ENCODE peak calls at places on chromosomes 5 and 9, in four cellular contexts. Y, K, W and F are unnamed samples.

GRCh38 chr5:109694451-109694891 is 4.7 kb downstream of the MAN2A1 start:
- DNase-seq in Y (no peak), K (no peak), W (peak), F (no peak)

GRCh38 chr5:100900142-100900795 is 2.8 kb downstream of the ST8SIA4 start:
- DNase-seq in Y (no peak), K (peak), W (peak), F (no peak)

GRCh38 chr9:121274851-121275250 is 6.9 kb downstream of the GSN start:
- DNase-seq in Y (no peak), K (no peak), W (no peak), F (no peak)

GRCh38 chr5:146073239-146073900 is 32.0 kb downstream of the PLAC8L1 start:
- DNase-seq in Y (no peak), K (no peak), W (peak), F (no peak)

GRCh38 chr5:39224196-39224754 is 4.9 kb upstream of the FYB1 start:
- DNase-seq in Y (no peak), K (no peak), W (peak), F (no peak)

GRCh38 chr9:135040892-135041291 is 46.6 kb upstream of the OLFM1 start:
- DNase-seq in Y (no peak), K (no peak), W (no peak), F (no peak)

GRCh38 chr5:163350083-163350482 is 87.3 kb upstream of the CCNG1 start:
- DNase-seq in Y (no peak), K (no peak), W (no peak), F (no peak)

GRCh38 chr5:62314431-62314830 is 8.4 kb downstream of the KIF2A start:
- DNase-seq in Y (no peak), K (no peak), W (no peak), F (no peak)

GRCh38 chr5:2995035-2995434 is 243.6 kb upstream of the IRX2 start:
- DNase-seq in Y (no peak), K (no peak), W (no peak), F (no peak)

GRCh38 chr5:34743878-34744277 is 87.8 kb downstream of the RAI14 start:
- DNase-seq in Y (no peak), K (no peak), W (no peak), F (peak)

GRCh38 chr9:136255896-136256890 is 10.6 kb upstream of the QSOX2 start:
- DNase-seq in Y (no peak), K (no peak), W (peak), F (no peak)

GRCh38 chr5:36530249-36530648 is 76.2 kb upstream of the SLC1A3 start:
- DNase-seq in Y (no peak), K (no peak), W (peak), F (no peak)

GRCh38 chr9:134606951-134607733 is 34.5 kb upstream of the COL5A1 start:
- DNase-seq in Y (no peak), K (peak), W (peak), F (no peak)

GRCh38 chr5:179699640-179700298 is 1.0 kb downstream of the CANX start:
- DNase-seq in Y (no peak), K (no peak), W (peak), F (no peak)

GRCh38 chr5:99169309-99169708 is 240.5 kb upstream of the CHD1 start:
- DNase-seq in Y (no peak), K (no peak), W (peak), F (no peak)

GRCh38 chr9:126536836-126537465 is 76.8 kb upstream of the LMX1B start:
- DNase-seq in Y (no peak), K (no peak), W (no peak), F (no peak)

GRCh38 chr5:179212870-179213269 is 132.4 kb downstream of the ADAMTS2 start:
- DNase-seq in Y (no peak), K (no peak), W (no peak), F (no peak)

GRCh38 chr5:168104811-168105481 is 186.5 kb upstream of the WWC1 start:
- DNase-seq in Y (no peak), K (peak), W (peak), F (no peak)

GRCh38 chr9:69671291-69671903 is 774 bp downstream of the APBA1 start:
- DNase-seq in Y (no peak), K (no peak), W (no peak), F (no peak)

GRCh38 chr5:16754621-16755020 is 137.8 kb upstream of the RETREG1 start:
- DNase-seq in Y (no peak), K (no peak), W (peak), F (peak)

GRCh38 chr5:67537439-67538342 is 341.1 kb upstream of the CD180 start:
- DNase-seq in Y (no peak), K (no peak), W (no peak), F (no peak)

GRCh38 chr5:54639621-54640020 is 122.1 kb downstream of the SNX18 start:
- DNase-seq in Y (no peak), K (no peak), W (peak), F (no peak)

GRCh38 chr5:145681686-145682085 is 153.5 kb downstream of the PRELID2 start:
- DNase-seq in Y (no peak), K (peak), W (peak), F (peak)